ENCODE peak calls at places on chromosome 7, in five cellular contexts. N is astrocyte, C is lower lobe of right lung, Q is cardiac muscle cell, H is lung. M is an unnamed sample.

GRCh38 chr7:46969303-46970130 is 612.4 kb downstream of the TNS3 start:
- DNase-seq in H (no peak), C (no peak), N (peak; percentile 87), Q (no peak), M (no peak)

GRCh38 chr7:19106308-19107141 is 10.9 kb downstream of the TWIST1 start:
- DNase-seq in Q (peak; percentile 43), N (no peak), H (no peak), C (no peak), M (no peak)

GRCh38 chr7:12583181-12583580 is 12.7 kb downstream of the SCIN start:
- DNase-seq in N (no peak), Q (no peak), H (no peak), C (no peak), M (no peak)

GRCh38 chr7:150417863-150418262 is 32.6 kb upstream of the GIMAP8 start:
- DNase-seq in H (no peak), N (no peak), Q (no peak), C (no peak), M (no peak)

GRCh38 chr7:5997210-5997808 is 11.5 kb downstream of the PMS2 start:
- DNase-seq in N (peak; percentile 44), Q (peak; percentile 48), C (no peak), H (peak; percentile 40), M (no peak)

GRCh38 chr7:30977896-30978564 is 14.3 kb downstream of the GHRHR start:
- DNase-seq in Q (peak; percentile 65), C (no peak), H (no peak), N (no peak), M (no peak)

GRCh38 chr7:107080099-107080505 is 35.6 kb downstream of the PRKAR2B start:
- DNase-seq in Q (no peak), H (no peak), N (peak; percentile 25), C (no peak), M (no peak)

GRCh38 chr7:47071866-47072265 is 510.0 kb downstream of the TNS3 start:
- DNase-seq in C (no peak), N (no peak), Q (no peak), H (no peak), M (no peak)

GRCh38 chr7:116218051-116218645 is 7.8 kb downstream of the TES start:
- DNase-seq in Q (no peak), N (peak; percentile 99), H (no peak), C (no peak), M (no peak)

GRCh38 chr7:105611856-105612775 is 30.8 kb upstream of the EFCAB10 start:
- DNase-seq in Q (no peak), C (no peak), H (no peak), N (peak; percentile 35), M (no peak)

GRCh38 chr7:91683823-91684222 is 196.7 kb downstream of the MTERF1 start:
- DNase-seq in N (peak; percentile 87), H (no peak), Q (peak; percentile 88), C (no peak), M (no peak)

GRCh38 chr7:5689118-5689517 is 92.3 kb downstream of the RNF216 start:
- DNase-seq in Q (no peak), H (no peak), C (no peak), N (no peak), M (no peak)

GRCh38 chr7:54397836-54398612 is 144.2 kb upstream of the VSTM2A start:
- DNase-seq in Q (no peak), H (no peak), C (no peak), N (no peak), M (no peak)

GRCh38 chr7:48563334-48563733 is 361.0 kb upstream of the CDC14C start:
- DNase-seq in N (no peak), H (no peak), C (no peak), Q (no peak), M (no peak)

GRCh38 chr7:155349601-155350331 is 52.1 kb downstream of the INSIG1 start:
- DNase-seq in H (no peak), Q (no peak), C (peak; percentile 51), N (no peak), M (no peak)

GRCh38 chr7:23477962-23478866 is 7.9 kb upstream of the IGF2BP3 start:
- DNase-seq in C (no peak), Q (no peak), N (no peak), H (no peak), M (no peak)

GRCh38 chr7:155353256-155353897 is 55.7 kb downstream of the INSIG1 start:
- DNase-seq in H (no peak), C (no peak), Q (no peak), N (no peak), M (no peak)

GRCh38 chr7:118352854-118353453 is 128.4 kb downstream of the ANKRD7 start:
- DNase-seq in N (peak; percentile 6), C (no peak), Q (peak; percentile 41), H (no peak), M (no peak)

GRCh38 chr7:20327047-20327446 is 3.7 kb upstream of the ITGB8 start:
- DNase-seq in C (no peak), H (no peak), N (peak; percentile 88), Q (no peak), M (no peak)

GRCh38 chr7:128041203-128041602 is 10.0 kb upstream of the LRRC4 start:
- DNase-seq in Q (no peak), N (peak; percentile 75), H (no peak), C (no peak), M (no peak)

GRCh38 chr7:105738133-105738532 is 138.3 kb downstream of the ATXN7L1 start:
- DNase-seq in Q (no peak), H (no peak), C (no peak), N (no peak), M (no peak)

DNA sequence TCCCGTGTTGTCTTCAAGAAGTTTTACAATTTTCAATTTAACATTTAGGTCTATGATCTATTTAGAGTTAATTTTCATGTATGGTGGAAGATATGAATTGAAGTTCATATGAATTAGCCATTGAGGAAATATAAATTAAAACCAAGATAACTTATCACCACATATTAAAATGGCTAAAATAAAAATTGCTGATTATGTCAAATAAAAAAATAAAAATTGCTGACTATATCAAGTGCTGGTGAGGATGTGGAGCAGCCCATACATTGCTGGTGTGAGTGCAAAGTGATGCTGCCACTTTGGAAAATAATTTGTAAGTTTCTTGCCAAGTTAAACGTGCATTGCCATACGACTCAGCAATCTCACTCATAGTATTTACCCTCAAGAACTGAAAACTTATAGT is 44.6 kb upstream of the AHR start:
- DNase-seq in H (no peak), N (no peak), C (no peak), Q (no peak), M (no peak)
- H3K4me1 ChIP-seq in H (no peaks in the 10 kb centered on the region), N (no peaks in the 10 kb centered on the region), C (no peaks in the 10 kb centered on the region), Q (no peaks in the 10 kb centered on the region), M (no peaks in the 10 kb centered on the region)

DNA sequence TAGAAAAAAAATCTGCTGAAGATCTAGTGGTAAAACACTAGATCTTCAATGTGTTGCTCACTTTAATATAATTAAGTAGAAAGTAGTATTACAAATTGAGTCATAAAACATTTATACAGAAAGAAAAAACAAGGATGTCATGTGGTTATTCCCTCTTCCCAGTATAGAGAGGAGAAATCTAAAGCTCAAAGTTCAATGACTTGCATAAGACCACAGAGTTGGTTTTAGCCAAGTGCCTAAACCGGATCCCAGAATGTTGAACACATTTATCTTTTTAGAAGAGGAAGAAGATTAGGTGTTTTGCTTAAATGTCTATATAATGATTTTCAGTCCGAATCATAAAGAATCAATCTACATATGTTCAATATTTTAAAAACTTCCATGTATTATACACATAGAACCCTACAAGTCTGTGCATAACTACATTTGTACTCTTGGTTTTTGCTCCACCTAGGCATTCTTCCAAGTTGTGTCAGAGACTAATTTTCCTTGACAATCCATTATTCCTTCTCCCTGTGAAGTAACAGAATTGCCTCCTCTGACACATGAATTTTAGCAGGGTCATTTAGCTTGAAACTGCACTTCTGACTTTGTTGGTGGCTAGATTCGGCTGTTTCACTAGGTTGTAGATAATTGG is 389.2 kb downstream of the MAGI2 start:
- DNase-seq in H (no peak), Q (no peak), N (peak; percentile 37), C (no peak), M (no peak)
- H3K4me3 ChIP-seq in H (no peak overlapping the region), Q (no peak overlapping the region), N (no peak overlapping the region), C (no peak overlapping the region), M (no peak overlapping the region)

GRCh38 chr7:80135306-80136104 is 874 bp downstream of the GNAI1 start:
- DNase-seq in C (no peak), Q (peak; percentile 44), N (peak; percentile 26), H (no peak), M (no peak)

GRCh38 chr7:80134105-80134535 is 511 bp upstream of the GNAI1 start:
- DNase-seq in Q (no peak), N (peak; percentile 67), H (no peak), C (peak; percentile 67), M (no peak)

GRCh38 chr7:80131675-80132435 is 2.8 kb upstream of the GNAI1 start:
- DNase-seq in H (no peak), N (no peak), C (no peak), Q (no peak), M (no peak)

GRCh38 chr7:80134536-80135305 is at the start of gene GNAI1:
- DNase-seq in C (peak; percentile 71), N (peak; percentile 43), H (peak; percentile 71), Q (peak; percentile 90), M (peak; percentile 67)

GRCh38 chr7:80133361-80134104 is 1.1 kb upstream of the GNAI1 start:
- DNase-seq in C (no peak), H (no peak), Q (no peak), N (no peak), M (no peak)
- H3K27ac ChIP-seq in C (peak overlapping the region; percentile 87), H (no peak overlapping the region), Q (no peak overlapping the region), N (no peak overlapping the region), M (no peak overlapping the region)

GRCh38 chr7:35004531-35005096 is 32.7 kb downstream of the DPY19L1 start:
- DNase-seq in H (no peak), N (no peak), C (no peak), Q (no peak), M (no peak)
- H3K4me1 ChIP-seq in H (no peaks in the 10 kb centered on the region), N (peaks cover 25% of the 10 kb centered on the region), C (peaks cover 17% of the 10 kb centered on the region), Q (peaks cover 15% of the 10 kb centered on the region), M (peaks cover 8% of the 10 kb centered on the region)

GRCh38 chr7:1073211-1073977 is 14.5 kb upstream of the GPER1 start:
- DNase-seq in H (no peak), Q (peak; percentile 58), N (no peak), C (no peak), M (no peak)

GRCh38 chr7:1070544-1071342 is 17.2 kb upstream of the GPER1 start:
- DNase-seq in C (no peak), Q (no peak), N (no peak), H (no peak), M (no peak)

GRCh38 chr7:1074593-1075431 is 13.1 kb upstream of the GPER1 start:
- DNase-seq in H (no peak), N (no peak), C (no peak), Q (no peak), M (no peak)

GRCh38 chr7:1068656-1069055 is 19.3 kb upstream of the GPER1 start:
- DNase-seq in H (no peak), C (no peak), Q (no peak), N (no peak), M (no peak)

DNA sequence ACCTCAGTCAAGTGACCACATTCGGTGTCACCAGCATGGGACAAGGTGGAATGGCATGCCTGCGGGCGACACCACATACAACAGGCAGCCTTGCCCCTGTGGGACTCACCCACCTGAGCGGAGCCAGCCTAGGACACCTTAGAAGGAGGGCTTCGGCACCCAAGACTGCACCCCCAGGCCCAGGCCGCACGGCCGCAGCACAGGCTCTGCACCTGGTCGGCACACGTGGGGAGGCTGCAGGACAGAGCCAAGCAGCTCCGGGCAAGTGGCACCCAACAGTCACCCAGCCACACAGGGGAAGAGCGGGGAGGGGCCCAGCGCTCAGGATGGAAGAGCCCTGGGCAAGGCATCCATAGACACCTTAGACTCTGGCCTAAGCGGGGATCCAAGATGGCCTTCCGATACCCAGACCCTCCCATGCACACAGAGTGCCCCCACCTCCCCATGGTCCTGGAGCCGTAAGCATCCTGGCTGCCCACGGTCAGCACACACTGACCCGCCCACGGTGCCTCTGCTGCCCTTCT is 16.1 kb upstream of the GPER1 start:
- DNase-seq in N (no peak), Q (no peak), C (no peak), H (no peak), M (no peak)
- H3K4me3 ChIP-seq in N (no peak overlapping the region), Q (no peak overlapping the region), C (no peak overlapping the region), H (no peak overlapping the region), M (no peak overlapping the region)

GRCh38 chr7:101846800-101847538 is 29.5 kb downstream of the CUX1 start:
- DNase-seq in N (no peak), C (no peak), H (no peak), Q (no peak), M (no peak)
- H3K27ac ChIP-seq in N (no peak overlapping the region), C (no peak overlapping the region), H (no peak overlapping the region), Q (no peak overlapping the region), M (no peak overlapping the region)